ENCODE peak calls at places on chromosomes 11 and 22, in five cellular contexts. C, U, B, O and A are unnamed samples.

GRCh38 chr22:19429950-19430889 is 1.3 kb downstream of the HIRA start:
- DNase-seq in C (peak), U (no peak), B (peak), O (peak), A (peak)

GRCh38 chr11:34650528-34650927 is 29.6 kb downstream of the EHF start:
- DNase-seq in C (no peak), U (no peak), B (no peak), O (peak), A (no peak)

GRCh38 chr22:20551805-20552449 is 44.5 kb downstream of the MED15 start:
- DNase-seq in C (no peak), U (no peak), B (no peak), O (no peak), A (peak)

GRCh38 chr22:38397189-38398097 is 57.6 kb downstream of the KCNJ4 start:
- DNase-seq in C (peak), U (no peak), B (peak), O (peak), A (peak)

GRCh38 chr11:86818466-86819282 is 18.3 kb downstream of the PRSS23 start:
- DNase-seq in C (peak), U (peak), B (peak), O (peak), A (peak)

GRCh38 chr11:122803306-122803705 is 35.0 kb upstream of the CRTAM start:
- DNase-seq in C (peak), U (no peak), B (no peak), O (no peak), A (peak)

GRCh38 chr11:6992457-6993431 is 27.4 kb downstream of the ZNF214 start:
- DNase-seq in C (peak), U (no peak), B (no peak), O (no peak), A (peak)

GRCh38 chr22:39574779-39575551 is 4.4 kb downstream of the CACNA1I start:
- DNase-seq in C (peak), U (peak), B (no peak), O (no peak), A (peak)

GRCh38 chr11:71302911-71303310 is 50.5 kb upstream of the SHANK2 start:
- DNase-seq in C (peak), U (no peak), B (no peak), O (no peak), A (peak)

GRCh38 chr11:83655996-83656395 is 369.8 kb upstream of the CCDC90B start:
- DNase-seq in C (no peak), U (no peak), B (no peak), O (no peak), A (peak)

GRCh38 chr11:102614485-102614884 is 10.6 kb downstream of the MMP20 start:
- DNase-seq in C (peak), U (no peak), B (no peak), O (no peak), A (no peak)

GRCh38 chr11:129061466-129062194 is 119.0 kb upstream of the TP53AIP1 start:
- DNase-seq in C (peak), U (peak), B (no peak), O (no peak), A (peak)

GRCh38 chr11:2097356-2097997 is 41.7 kb downstream of the IGF2 start:
- DNase-seq in C (peak), U (no peak), B (peak), O (no peak), A (peak)

GRCh38 chr11:84437129-84438123 is 1151.3 kb upstream of the CCDC90B start:
- DNase-seq in C (peak), U (no peak), B (peak), O (peak), A (peak)

GRCh38 chr11:84905411-84905810 is 721.7 kb downstream of the DLG2 start:
- DNase-seq in C (peak), U (no peak), B (no peak), O (no peak), A (no peak)

GRCh38 chr22:25070870-25071465 is 118.5 kb downstream of the KIAA1671 start:
- DNase-seq in C (no peak), U (no peak), B (no peak), O (no peak), A (no peak)

GRCh38 chr11:27438595-27438981 is 34.0 kb downstream of the LGR4 start:
- DNase-seq in C (no peak), U (no peak), B (no peak), O (no peak), A (no peak)

GRCh38 chr22:27231266-27231665 is 570.3 kb downstream of the MN1 start:
- DNase-seq in C (no peak), U (no peak), B (no peak), O (no peak), A (no peak)

GRCh38 chr11:114061053-114062049 is 1.8 kb downstream of the ZBTB16 start:
- DNase-seq in C (no peak), U (no peak), B (peak), O (no peak), A (peak)

GRCh38 chr22:33082221-33082620 is 24.0 kb upstream of the SYN3 start:
- DNase-seq in C (no peak), U (no peak), B (no peak), O (no peak), A (no peak)

GRCh38 chr11:18144243-18144642 is 11.9 kb downstream of the MRGPRX3 start:
- DNase-seq in C (peak), U (no peak), B (no peak), O (no peak), A (peak)

GRCh38 chr22:28268845-28269244 is 349.8 kb upstream of the PITPNB start:
- DNase-seq in C (no peak), U (no peak), B (no peak), O (no peak), A (no peak)

GRCh38 chr11:94958118-94958517 is 15.2 kb downstream of the CWC15 start:
- DNase-seq in C (peak), U (no peak), B (no peak), O (no peak), A (peak)

GRCh38 chr11:70537576-70538571 is 139.5 kb downstream of the CTTN start:
- DNase-seq in C (no peak), U (no peak), B (no peak), O (no peak), A (no peak)

GRCh38 chr22:22815397-22816170 is 72.0 kb upstream of the IGLL5 start:
- DNase-seq in C (no peak), U (no peak), B (no peak), O (no peak), A (no peak)

DNA sequence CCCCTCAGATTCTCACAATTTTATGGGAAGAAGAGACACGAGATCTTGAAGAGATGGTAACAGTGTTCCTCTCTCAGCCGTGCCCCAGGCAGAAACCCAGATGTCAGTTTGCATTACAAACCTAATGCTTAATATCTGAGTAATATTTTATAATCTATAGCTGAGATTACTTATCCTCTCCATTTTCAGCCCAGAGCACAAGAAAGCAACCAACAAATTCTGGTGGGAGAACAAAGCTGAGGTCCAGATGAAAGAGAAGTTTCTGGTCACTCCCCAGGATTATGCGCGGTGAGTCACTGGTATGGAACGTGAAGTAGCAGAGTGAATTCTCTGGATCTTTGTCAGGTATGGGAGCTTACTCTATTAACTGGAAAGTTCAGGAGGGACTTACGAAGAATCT is 884 bp downstream of the CENATAC start:
- DNase-seq in C (peak), U (peak), B (peak), O (no peak), A (peak)
- TF ChIP-seq EZH2phosphoT487 in C (no peak), U (no peak), B (no peak), O (no peak), A (no peak)

GRCh38 chr22:17631076-17631565 is 2.6 kb upstream of the ATP6V1E1 start:
- DNase-seq in C (no peak), U (no peak), B (no peak), O (no peak), A (no peak)

GRCh38 chr22:17629646-17630045 is 1.1 kb upstream of the ATP6V1E1 start:
- DNase-seq in C (no peak), U (no peak), B (no peak), O (no peak), A (no peak)

GRCh38 chr22:17634696-17635095 is 3.9 kb upstream of the BCL2L13 start:
- DNase-seq in C (no peak), U (no peak), B (no peak), O (no peak), A (peak)

GRCh38 chr22:17633998-17634323 is 4.6 kb upstream of the BCL2L13 start:
- DNase-seq in C (no peak), U (no peak), B (no peak), O (no peak), A (no peak)

GRCh38 chr22:17633217-17633997 is 4.9 kb upstream of the ATP6V1E1 start:
- DNase-seq in C (peak), U (peak), B (no peak), O (no peak), A (peak)
- H3K9ac ChIP-seq in C (peak), U (peak), B (no peak), O (no peak), A (peak)

GRCh38 chr11:57364851-57365660 is 15.9 kb downstream of the PRG3 start:
- DNase-seq in C (no peak), U (no peak), B (peak), O (no peak), A (no peak)

GRCh38 chr11:57368106-57368826 is 12.7 kb downstream of the PRG3 start:
- DNase-seq in C (peak), U (no peak), B (no peak), O (no peak), A (no peak)

GRCh38 chr11:57373146-57373545 is 7.8 kb downstream of the PRG3 start:
- DNase-seq in C (no peak), U (no peak), B (no peak), O (no peak), A (no peak)

GRCh38 chr11:57375490-57375889 is 5.5 kb downstream of the PRG3 start:
- DNase-seq in C (no peak), U (no peak), B (no peak), O (no peak), A (no peak)

GRCh38 chr11:57370251-57370650 is 10.7 kb downstream of the PRG3 start:
- DNase-seq in C (peak), U (no peak), B (no peak), O (no peak), A (peak)
- TF ChIP-seq EZH2 in C (no peak), U (no peak), B (no peak), O (no peak), A (no peak)

GRCh38 chr11:20963596-20963995 is 294.2 kb downstream of the NELL1 start:
- DNase-seq in C (peak), U (no peak), B (no peak), O (no peak), A (peak)
- TF ChIP-seq EZH2phosphoT487 in C (no peak), U (no peak), B (no peak), O (no peak), A (no peak)

GRCh38 chr22:21674611-21675010 is 8.8 kb downstream of the PPIL2 start:
- DNase-seq in C (no peak), U (no peak), B (no peak), O (no peak), A (no peak)
- H3K9ac ChIP-seq in C (no peak), U (no peak), B (no peak), O (no peak), A (no peak)

GRCh38 chr22:45888221-45889092 is 88.5 kb downstream of the WNT7B start:
- DNase-seq in C (no peak), U (no peak), B (no peak), O (no peak), A (no peak)

GRCh38 chr22:45891021-45891421 is 85.9 kb downstream of the WNT7B start:
- DNase-seq in C (no peak), U (no peak), B (no peak), O (no peak), A (no peak)

GRCh38 chr22:45889093-45889538 is 87.8 kb downstream of the WNT7B start:
- DNase-seq in C (no peak), U (no peak), B (no peak), O (no peak), A (no peak)

GRCh38 chr22:45890351-45890635 is 86.7 kb downstream of the WNT7B start:
- DNase-seq in C (no peak), U (no peak), B (no peak), O (no peak), A (no peak)

GRCh38 chr22:45889539-45890350 is 87.2 kb downstream of the WNT7B start:
- DNase-seq in C (no peak), U (no peak), B (peak), O (no peak), A (peak)
- TF ChIP-seq EZH2 in C (no peak), U (no peak), B (no peak), O (no peak), A (no peak)

DNA sequence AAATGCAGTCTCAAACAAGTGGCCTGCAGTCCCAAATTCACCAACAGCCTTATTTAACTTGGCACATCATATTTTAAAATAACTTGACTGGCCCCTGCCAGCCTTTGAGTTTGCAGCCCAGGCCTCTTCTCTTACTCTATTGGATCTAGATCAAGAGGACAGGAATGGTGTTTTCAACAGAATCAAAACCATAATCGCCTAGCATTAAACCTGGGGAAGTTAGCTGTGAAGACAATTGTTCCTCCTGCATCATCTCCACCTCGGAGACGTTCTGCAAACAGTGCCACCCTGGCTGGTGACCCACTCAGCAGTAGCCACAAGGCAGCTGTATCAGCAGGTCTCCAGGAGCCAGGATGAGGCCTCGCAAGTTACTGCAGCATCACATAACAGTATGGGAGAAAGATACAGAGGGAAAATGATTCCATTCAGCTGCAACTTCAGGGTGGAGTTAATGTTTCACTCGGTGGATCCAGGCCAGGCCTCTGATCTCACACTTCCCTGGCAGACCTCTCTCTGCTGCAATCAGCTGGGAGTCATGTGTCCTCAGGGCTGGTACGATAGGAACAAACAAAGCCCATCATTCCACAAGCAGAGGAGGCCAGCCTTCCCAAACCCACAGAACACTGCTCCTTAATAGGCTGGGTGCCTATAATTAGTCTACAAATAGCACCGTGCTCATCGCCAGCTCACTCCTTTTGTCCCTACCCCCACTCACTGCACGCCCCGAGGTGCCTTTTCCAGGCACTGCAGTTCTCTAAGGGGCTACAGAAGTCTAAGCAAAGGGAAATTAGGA is 18.6 kb upstream of the SCN2B start:
- DNase-seq in C (peak), U (no peak), B (no peak), O (no peak), A (peak)
- TF ChIP-seq EZH2phosphoT487 in C (no peak), U (no peak), B (no peak), O (no peak), A (no peak)

GRCh38 chr22:49825436-49825835 is 2.2 kb downstream of the BRD1 start:
- DNase-seq in C (peak), U (no peak), B (no peak), O (no peak), A (peak)
- H3K9ac ChIP-seq in C (peak), U (peak), B (no peak), O (no peak), A (peak)

GRCh38 chr22:41910599-41911291 is 4.1 kb downstream of the SHISA8 start:
- DNase-seq in C (peak), U (no peak), B (peak), O (no peak), A (peak)

GRCh38 chr22:41910050-41910598 is 4.8 kb downstream of the SHISA8 start:
- DNase-seq in C (no peak), U (no peak), B (peak), O (no peak), A (peak)

GRCh38 chr22:41908409-41909289 is 6.2 kb downstream of the SHISA8 start:
- DNase-seq in C (no peak), U (no peak), B (peak), O (peak), A (no peak)

GRCh38 chr22:41907436-41908401 is 7.2 kb downstream of the SHISA8 start:
- DNase-seq in C (no peak), U (no peak), B (peak), O (no peak), A (peak)

DNA sequence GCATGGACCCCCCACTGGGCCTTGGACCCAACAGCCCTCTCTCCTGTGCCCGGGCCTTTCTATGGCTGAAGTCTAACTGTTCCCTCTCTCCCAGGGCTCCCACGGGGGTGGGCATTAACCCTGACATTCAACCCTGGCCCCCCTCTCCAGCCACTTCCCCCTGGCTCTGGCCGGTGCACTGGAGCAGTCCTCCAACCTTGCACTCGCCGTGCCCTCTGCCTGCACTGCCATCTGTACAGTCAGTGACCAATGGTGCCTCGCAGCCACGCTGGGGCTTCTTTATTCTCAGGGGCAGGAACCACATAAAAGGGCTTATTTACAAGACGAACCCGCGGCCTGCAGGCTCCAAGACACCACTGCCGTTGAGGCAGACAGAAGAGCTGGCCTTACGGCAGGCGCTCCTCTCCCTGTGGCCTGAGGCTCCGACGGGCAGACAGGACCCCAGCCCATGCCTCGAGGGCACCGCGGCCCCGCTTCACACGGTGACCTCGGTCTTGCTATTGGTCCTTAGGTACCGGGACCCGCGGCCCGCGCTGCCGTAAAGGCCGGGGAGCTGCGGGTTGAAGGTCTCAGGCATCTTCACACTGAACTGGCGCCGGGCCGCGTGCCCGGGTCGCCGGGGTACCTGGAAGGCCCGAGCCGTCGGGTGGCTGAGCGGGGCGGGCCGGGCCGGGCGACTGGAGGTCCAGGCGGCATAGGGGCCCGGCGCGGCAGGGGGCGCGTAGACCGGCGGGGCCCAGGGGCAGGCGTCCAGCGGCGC is 5.4 kb downstream of the SHISA8 start:
- DNase-seq in C (no peak), U (no peak), B (peak), O (no peak), A (no peak)
- TF ChIP-seq EZH2 in C (no peak), U (no peak), B (peak), O (no peak), A (no peak)

GRCh38 chr11:36953986-36954385 is 355.9 kb upstream of the RAG2 start:
- DNase-seq in C (peak), U (no peak), B (no peak), O (no peak), A (peak)
- TF ChIP-seq EZH2phosphoT487 in C (no peak), U (no peak), B (no peak), O (no peak), A (no peak)